ENCODE peak calls at places on chromosome 5, in six cellular contexts. W, T, J, H, M and O are unnamed samples. For H3K9me3, the result is how much of the 10 kb centered on the place peaks cover.

GRCh38 chr5:73531356-73531755 is 33.1 kb downstream of the BTF3 start:
- DNase-seq in W (no peak), J (no peak), T (no peak), M (no peak), H (no peak), O (no peak)

GRCh38 chr5:111948078-111948477 is 191.1 kb upstream of the NREP start:
- DNase-seq in H (no peak), W (no peak), T (no peak), M (no peak), J (no peak), O (no peak)

GRCh38 chr5:43274435-43275114 is 38.6 kb downstream of the HMGCS1 start:
- DNase-seq in M (peak), T (no peak), J (no peak), W (no peak), H (peak), O (peak)

GRCh38 chr5:170497311-170498038 is 6.3 kb upstream of the KCNIP1 start:
- DNase-seq in W (no peak), M (no peak), T (no peak), H (no peak), J (peak), O (no peak)

GRCh38 chr5:88140396-88140862 is 128.2 kb downstream of the TMEM161B start:
- DNase-seq in W (peak), J (no peak), M (peak), H (peak), T (no peak), O (no peak)

GRCh38 chr5:83099001-83099400 is 21.7 kb downstream of the XRCC4 start:
- DNase-seq in M (peak), W (no peak), J (no peak), H (no peak), T (no peak), O (no peak)

GRCh38 chr5:7795311-7795710 is 55.6 kb downstream of the CFAP90 start:
- DNase-seq in J (no peak), M (no peak), T (no peak), W (no peak), H (no peak), O (no peak)

GRCh38 chr5:148499461-148499860 is 115.7 kb downstream of the FBXO38 start:
- DNase-seq in T (no peak), J (no peak), W (no peak), M (no peak), H (no peak), O (no peak)

GRCh38 chr5:146461319-146461718 is 14.2 kb downstream of the TCERG1 start:
- DNase-seq in T (no peak), W (no peak), H (no peak), M (no peak), J (no peak), O (no peak)

GRCh38 chr5:158140120-158140778 is 281.3 kb upstream of the CLINT1 start:
- DNase-seq in J (no peak), T (peak), W (no peak), H (no peak), M (no peak), O (no peak)

GRCh38 chr5:96817496-96817895 is 9.8 kb upstream of the ERAP1 start:
- DNase-seq in T (no peak), J (no peak), M (no peak), W (no peak), H (no peak), O (no peak)
- H3K27ac ChIP-seq in T (no peak), J (no peak), M (no peak), W (no peak), H (no peak), O (no peak)

GRCh38 chr5:92372766-92373165 is 989.6 kb upstream of the ARRDC3 start:
- DNase-seq in H (no peak), J (no peak), M (no peak), T (no peak), W (no peak), O (no peak)
- TF ChIP-seq CTCF in H (no peak), J (no peak), M (no peak), T (no peak), W (no peak), O (no peak)

GRCh38 chr5:40124367-40124766 is 555.3 kb upstream of the PTGER4 start:
- DNase-seq in H (no peak), J (no peak), W (no peak), M (no peak), T (no peak), O (no peak)

GRCh38 chr5:40121236-40121635 is 558.5 kb upstream of the PTGER4 start:
- DNase-seq in H (no peak), J (no peak), T (no peak), M (no peak), W (no peak), O (no peak)
- H3K9me3 ChIP-seq in H (under half), J (under half), T (half or more), M (under half), W (under half), O (under half)

GRCh38 chr5:94309166-94309565 is 309.2 kb downstream of the KIAA0825 start:
- DNase-seq in T (no peak), J (no peak), W (no peak), H (no peak), M (no peak), O (no peak)

GRCh38 chr5:94313188-94313587 is 305.2 kb downstream of the KIAA0825 start:
- DNase-seq in H (no peak), J (no peak), M (no peak), T (no peak), W (no peak), O (no peak)

GRCh38 chr5:94310870-94311269 is 307.5 kb downstream of the KIAA0825 start:
- DNase-seq in M (no peak), H (no peak), T (no peak), J (no peak), W (no peak), O (no peak)

GRCh38 chr5:94316916-94317838 is 301.2 kb downstream of the KIAA0825 start:
- DNase-seq in W (no peak), J (no peak), T (no peak), M (no peak), H (no peak), O (no peak)

DNA sequence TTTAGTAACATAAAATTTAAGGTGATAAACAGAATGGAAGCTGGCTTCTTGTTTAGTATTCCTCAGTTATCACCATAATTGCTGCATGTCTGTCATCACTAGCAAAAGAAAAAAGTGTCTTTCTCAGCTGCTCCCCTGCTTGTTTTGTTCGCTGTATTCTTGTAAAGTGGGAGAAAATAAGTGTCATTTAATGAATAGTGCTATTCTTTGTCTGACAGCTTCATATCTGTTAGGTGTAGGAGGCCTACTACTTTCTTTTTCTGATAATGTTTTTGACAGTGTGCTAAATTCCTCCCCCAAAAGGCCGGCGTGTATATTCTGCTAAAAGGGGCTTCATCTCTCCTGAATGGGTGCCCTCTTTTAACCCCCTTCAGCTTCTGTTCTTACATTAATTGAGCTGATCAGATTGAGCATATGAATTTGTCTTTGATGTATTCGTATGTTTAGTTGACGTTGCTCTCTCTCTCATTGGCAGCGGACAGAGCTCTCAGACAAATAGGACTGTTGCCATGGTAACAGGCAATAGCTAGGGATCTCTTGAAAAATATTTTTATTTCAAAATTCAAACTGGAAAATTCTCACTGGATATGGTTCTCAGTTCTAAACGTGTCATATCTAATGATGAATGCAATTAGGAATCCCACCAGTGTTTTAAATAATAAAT is 303.8 kb downstream of the KIAA0825 start:
- DNase-seq in H (no peak), T (no peak), W (no peak), J (no peak), M (no peak), O (no peak)
- H3K27ac ChIP-seq in H (no peak), T (no peak), W (no peak), J (no peak), M (no peak), O (no peak)

GRCh38 chr5:139543423-139543991 is 17.6 kb upstream of the UBE2D2 start:
- DNase-seq in W (peak), T (peak), M (peak), H (peak), J (no peak), O (peak)
- TF ChIP-seq CTCF in W (peak), T (peak), M (peak), H (no peak), J (no peak), O (peak)